ENCODE peak calls at places on chromosomes 5 and 9, in eight cellular contexts. X is aorta; H is spleen; P is transverse colon; B is HCT116; Q is adrenal gland; I is uterus; O is CD8-positive, alpha-beta memory T cell. T is an unnamed sample.
A peak's percentile ranks its signal among the peaks of the same experiment; 100 is the strongest.

GRCh38 chr5:132469380-132470372 is 20.9 kb downstream of the IRF1 start:
- DNase-seq in I (peak; percentile 20), O (no peak), Q (peak; percentile 51), X (no peak), P (peak; percentile 8), B (no peak), H (peak; percentile 53), T (no peak)

GRCh38 chr9:5449521-5450359 is 602 bp upstream of the CD274 start:
- DNase-seq in H (no peak), B (no peak), I (no peak), Q (no peak), X (no peak), O (no peak), P (no peak), T (no peak)

GRCh38 chr9:126337690-126338426 is 11.2 kb downstream of the MVB12B start:
- DNase-seq in Q (no peak), I (no peak), X (no peak), B (no peak), H (no peak), O (no peak), P (no peak), T (no peak)

GRCh38 chr5:101942321-101942882 is 353.7 kb downstream of the SLCO4C1 start:
- DNase-seq in B (peak; percentile 27), I (no peak), O (no peak), H (no peak), Q (peak; percentile 55), P (peak; percentile 12), X (no peak), T (peak; percentile 37)

GRCh38 chr5:179858241-179858585 is 404 bp downstream of the MRNIP start:
- DNase-seq in Q (no peak), P (peak; percentile 55), B (no peak), I (no peak), H (peak; percentile 89), O (peak; percentile 24), X (no peak), T (no peak)

GRCh38 chr9:118595719-118596305 is 773.4 kb downstream of the BRINP1 start:
- DNase-seq in O (no peak), X (no peak), H (no peak), B (no peak), P (peak; percentile 7), I (no peak), Q (peak; percentile 71), T (no peak)

GRCh38 chr5:66739923-66740322 is 143.7 kb downstream of the MAST4 start:
- DNase-seq in I (no peak), X (no peak), P (no peak), H (no peak), O (no peak), B (no peak), Q (no peak), T (no peak)

GRCh38 chr9:36450110-36450732 is 50.2 kb upstream of the RNF38 start:
- DNase-seq in Q (peak; percentile 65), X (no peak), P (no peak), B (peak; percentile 22), I (no peak), O (no peak), H (no peak), T (no peak)

GRCh38 chr9:16352791-16353401 is 517.6 kb downstream of the BNC2 start:
- DNase-seq in X (no peak), O (no peak), I (peak; percentile 36), P (no peak), H (no peak), Q (peak; percentile 79), B (no peak), T (no peak)

GRCh38 chr5:181008136-181008535 is 19.5 kb downstream of the BTNL3 start:
- DNase-seq in I (no peak), B (no peak), H (no peak), X (no peak), O (no peak), P (no peak), Q (no peak), T (no peak)

GRCh38 chr9:4755026-4755609 is 14.1 kb upstream of the AK3 start:
- DNase-seq in B (no peak), P (no peak), X (no peak), Q (no peak), H (no peak), I (no peak), O (no peak), T (no peak)

GRCh38 chr5:74054139-74054538 is 428.1 kb downstream of the ARHGEF28 start:
- DNase-seq in I (no peak), O (no peak), Q (no peak), H (no peak), X (no peak), P (no peak), B (no peak), T (no peak)

GRCh38 chr5:159800131-159800830 is 116.0 kb upstream of the ADRA1B start:
- DNase-seq in H (no peak), I (no peak), X (no peak), P (no peak), B (no peak), O (no peak), Q (no peak), T (no peak)

GRCh38 chr9:104934686-104935413 is 6.9 kb upstream of the ABCA1 start:
- DNase-seq in X (no peak), H (no peak), Q (no peak), P (no peak), B (no peak), O (no peak), I (no peak), T (no peak)

GRCh38 chr9:115395511-115396021 is 277.6 kb upstream of the TNC start:
- DNase-seq in Q (no peak), O (no peak), H (no peak), B (no peak), P (no peak), I (no peak), X (no peak), T (no peak)

GRCh38 chr9:131197160-131197911 is 72.0 kb downstream of the NUP214 start:
- DNase-seq in O (no peak), X (no peak), Q (no peak), H (no peak), P (no peak), B (no peak), I (no peak), T (no peak)

GRCh38 chr5:73122875-73123810 is 2.8 kb downstream of the TMEM171 start:
- DNase-seq in I (no peak), P (no peak), Q (no peak), B (no peak), O (no peak), X (no peak), H (no peak), T (no peak)

GRCh38 chr5:144336619-144337018 is 165.9 kb downstream of the KCTD16 start:
- DNase-seq in I (no peak), X (no peak), H (no peak), B (no peak), Q (no peak), O (no peak), P (no peak), T (no peak)

GRCh38 chr5:10355071-10355889 is 1.8 kb downstream of the MARCHF6 start:
- DNase-seq in B (no peak), P (no peak), H (no peak), O (no peak), I (no peak), X (no peak), Q (no peak), T (no peak)

GRCh38 chr9:89464991-89465390 is 32.9 kb downstream of the SEMA4D start:
- DNase-seq in O (no peak), I (no peak), X (no peak), P (no peak), Q (no peak), H (peak; percentile 65), B (no peak), T (no peak)
- H3K4me1 ChIP-seq in O (peaks cover 99% of the 10 kb centered on the region), I (no peaks in the 10 kb centered on the region), X (no peaks in the 10 kb centered on the region), P (peaks cover 18% of the 10 kb centered on the region), Q (peaks cover 7% of the 10 kb centered on the region), H (peaks cover 93% of the 10 kb centered on the region), B (no peaks in the 10 kb centered on the region), T (peaks cover 3% of the 10 kb centered on the region)

DNA sequence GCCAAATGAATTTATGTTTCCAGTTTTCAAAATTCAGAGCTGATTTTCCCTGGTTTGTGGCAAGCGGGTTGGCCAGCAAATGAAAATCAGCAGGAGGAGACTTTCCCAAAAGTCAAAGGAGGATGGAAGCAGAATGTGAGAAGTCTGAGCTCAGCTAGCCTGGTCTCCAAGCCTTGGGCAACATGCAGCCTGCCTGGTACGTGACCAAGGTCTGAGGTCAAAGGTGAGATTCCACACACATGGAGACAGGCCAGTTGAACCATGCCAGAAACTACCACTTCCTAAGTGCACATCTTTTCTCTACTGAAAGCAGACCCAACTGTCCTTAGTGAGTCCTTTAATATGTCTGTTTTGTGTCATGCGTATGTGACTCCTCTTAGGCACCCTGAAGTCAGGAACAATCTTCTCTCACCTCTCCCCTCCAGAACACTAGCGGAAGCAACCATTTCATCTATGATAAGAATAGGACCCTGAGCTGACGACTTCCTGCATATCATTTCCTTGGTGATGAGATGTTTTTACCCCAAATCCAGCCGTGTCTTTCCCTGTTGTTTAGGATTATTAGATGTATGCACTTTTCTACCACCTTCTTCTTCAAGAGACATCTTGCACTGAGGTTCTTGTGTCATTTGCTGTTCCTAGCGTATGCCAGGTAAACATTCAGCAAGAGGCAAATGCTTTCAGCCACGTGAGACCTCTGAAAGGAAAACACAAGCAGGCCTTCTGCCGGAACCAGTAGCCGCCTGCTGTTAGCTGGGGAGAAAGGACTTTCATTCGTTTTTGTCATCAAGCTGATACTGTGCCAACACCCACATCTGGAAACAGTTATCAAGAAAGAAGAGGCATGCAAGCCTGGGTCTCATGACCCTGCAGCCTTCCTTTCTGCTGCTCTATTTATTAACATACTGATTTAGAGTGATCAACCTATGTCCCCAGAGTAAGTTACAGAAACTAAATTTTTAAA is 9.7 kb upstream of the TGFBI start:
- DNase-seq in B (no peak), X (no peak), O (no peak), Q (peak; percentile 71), P (peak; percentile 33), I (peak; percentile 62), H (no peak), T (no peak)
- H3K4me1 ChIP-seq in B (peaks cover 26% of the 10 kb centered on the region), X (peaks cover 21% of the 10 kb centered on the region), O (no peaks in the 10 kb centered on the region), Q (peaks cover 9% of the 10 kb centered on the region), P (peaks cover 25% of the 10 kb centered on the region), I (no peaks in the 10 kb centered on the region), H (peaks cover 9% of the 10 kb centered on the region), T (peaks cover 12% of the 10 kb centered on the region)

DNA sequence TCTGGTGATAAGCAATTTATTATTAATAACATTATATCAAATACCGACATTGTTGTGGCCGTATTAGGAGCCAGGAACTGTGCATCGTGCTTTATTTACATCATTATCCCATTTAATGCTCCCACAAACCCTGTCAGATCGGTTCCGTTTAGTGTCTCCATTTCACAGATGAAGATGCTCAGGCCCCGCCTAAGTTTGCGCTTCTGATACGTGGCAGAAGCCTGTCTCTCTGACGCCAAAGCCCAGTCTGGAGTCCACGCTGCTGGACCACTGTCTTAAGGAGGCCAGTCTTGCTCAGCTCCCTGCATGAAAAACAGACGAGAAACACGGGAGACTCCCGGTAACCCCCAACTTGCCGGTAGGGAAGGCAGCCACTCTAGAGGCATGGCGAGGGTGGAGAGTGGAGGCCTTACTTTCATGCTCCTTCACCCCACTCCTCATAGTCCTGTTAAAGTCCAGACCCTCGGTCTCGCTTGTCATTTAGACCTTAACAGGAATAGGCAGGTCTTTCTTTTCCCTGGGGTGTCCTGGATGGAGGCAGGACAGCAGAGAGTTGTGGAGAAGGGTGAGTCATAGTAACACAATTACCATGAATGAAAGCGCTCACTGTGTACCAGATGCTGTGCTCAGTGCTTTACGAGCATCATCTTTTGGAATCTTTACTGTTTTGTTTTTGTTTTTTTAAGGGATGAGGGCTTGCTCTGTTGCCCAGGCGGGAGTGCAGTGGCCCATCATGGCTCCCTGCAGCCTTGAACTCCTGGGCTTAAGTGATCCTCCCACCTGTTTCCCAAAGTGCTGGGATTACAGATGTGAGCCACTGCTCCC is 872 bp downstream of the TXNDC15 start:
- DNase-seq in P (peak; percentile 67), X (peak; percentile 79), B (no peak), Q (peak; percentile 89), O (peak; percentile 4), I (peak; percentile 74), H (peak; percentile 82), T (peak; percentile 56)
- H3K4me1 ChIP-seq in P (peaks cover 39% of the 10 kb centered on the region), X (no peaks in the 10 kb centered on the region), B (peaks cover 2% of the 10 kb centered on the region), Q (no peaks in the 10 kb centered on the region), O (peaks cover 34% of the 10 kb centered on the region), I (peaks cover 9% of the 10 kb centered on the region), H (peaks cover 36% of the 10 kb centered on the region), T (peaks cover 6% of the 10 kb centered on the region)

GRCh38 chr5:96335873-96336272 is 97.2 kb downstream of the PCSK1 start:
- DNase-seq in P (no peak), Q (no peak), B (no peak), O (no peak), H (no peak), I (no peak), X (no peak), T (no peak)
- H3K4me1 ChIP-seq in P (peaks cover 46% of the 10 kb centered on the region), Q (peaks cover 5% of the 10 kb centered on the region), B (no peaks in the 10 kb centered on the region), O (no peaks in the 10 kb centered on the region), H (peaks cover 19% of the 10 kb centered on the region), I (no peaks in the 10 kb centered on the region), X (peaks cover 20% of the 10 kb centered on the region), T (peaks cover 2% of the 10 kb centered on the region)

T was measured in lung.